ENCODE peak calls at places on chromosome 22, in eight cellular contexts. O, X, S, N, W, G, D and L are unnamed samples.

GRCh38 chr22:25137577-25138525 is 61.8 kb upstream of the CRYBB3 start:
- DNase-seq in O (no peak), X (no peak), S (no peak), N (no peak), W (no peak), G (no peak), D (peak), L (no peak)

GRCh38 chr22:32850591-32851517 is 49.3 kb downstream of the TIMP3 start:
- DNase-seq in O (no peak), X (no peak), S (no peak), N (peak), W (peak), G (no peak), D (no peak), L (no peak)

GRCh38 chr22:24994070-24994763 is 41.7 kb downstream of the KIAA1671 start:
- DNase-seq in O (peak), X (no peak), S (no peak), N (no peak), W (peak), G (no peak), D (no peak), L (no peak)

GRCh38 chr22:31350410-31350863 is 4.3 kb upstream of the PATZ1 start:
- DNase-seq in O (peak), X (no peak), S (no peak), N (no peak), W (no peak), G (no peak), D (no peak), L (no peak)

GRCh38 chr22:35742342-35743100 is 24.8 kb downstream of the APOL5 start:
- DNase-seq in O (no peak), X (no peak), S (no peak), N (no peak), W (peak), G (no peak), D (no peak), L (no peak)

GRCh38 chr22:40862537-40862936 is 624 bp upstream of the DNAJB7 start:
- DNase-seq in O (no peak), X (no peak), S (no peak), N (no peak), W (no peak), G (no peak), D (no peak), L (no peak)

GRCh38 chr22:46484861-46485595 is 52.4 kb downstream of the CELSR1 start:
- DNase-seq in O (no peak), X (no peak), S (no peak), N (no peak), W (no peak), G (no peak), D (no peak), L (no peak)

GRCh38 chr22:21651521-21652009 is 9.5 kb downstream of the SDF2L1 start:
- DNase-seq in O (no peak), X (no peak), S (no peak), N (no peak), W (no peak), G (no peak), D (peak), L (no peak)

GRCh38 chr22:21447694-21448402 is 19.3 kb upstream of the TMEM191C start:
- DNase-seq in O (no peak), X (no peak), S (no peak), N (no peak), W (no peak), G (no peak), D (no peak), L (peak)

GRCh38 chr22:49355206-49355920 is 472.3 kb downstream of the BRD1 start:
- DNase-seq in O (no peak), X (no peak), S (no peak), N (no peak), W (no peak), G (no peak), D (no peak), L (no peak)

GRCh38 chr22:37690901-37691504 is 4.9 kb downstream of the NOL12 start:
- DNase-seq in O (no peak), X (no peak), S (no peak), N (no peak), W (no peak), G (no peak), D (no peak), L (no peak)

GRCh38 chr22:36435516-36436415 is 45.7 kb downstream of the TXN2 start:
- DNase-seq in O (no peak), X (no peak), S (peak), N (no peak), W (no peak), G (peak), D (peak), L (peak)

GRCh38 chr22:38271927-38272372 is 860 bp downstream of the TMEM184B start:
- DNase-seq in O (peak), X (no peak), S (no peak), N (no peak), W (no peak), G (no peak), D (no peak), L (peak)

GRCh38 chr22:37749223-37749622 is 52.4 kb downstream of the TRIOBP start:
- DNase-seq in O (no peak), X (no peak), S (no peak), N (no peak), W (no peak), G (no peak), D (no peak), L (no peak)

GRCh38 chr22:43228330-43228729 is 41.4 kb upstream of the TTLL12 start:
- DNase-seq in O (no peak), X (no peak), S (no peak), N (no peak), W (no peak), G (no peak), D (no peak), L (peak)

GRCh38 chr22:44549021-44549420 is 51.0 kb upstream of the RTL6 start:
- DNase-seq in O (no peak), X (no peak), S (no peak), N (no peak), W (no peak), G (no peak), D (no peak), L (no peak)

GRCh38 chr22:37203354-37204044 is 8.8 kb downstream of the SSTR3 start:
- DNase-seq in O (no peak), X (no peak), S (no peak), N (no peak), W (no peak), G (no peak), D (no peak), L (no peak)

GRCh38 chr22:44880588-44881245 is 128.3 kb downstream of the ARHGAP8 start:
- DNase-seq in O (no peak), X (no peak), S (no peak), N (no peak), W (no peak), G (no peak), D (no peak), L (no peak)

GRCh38 chr22:26429458-26430238 is 588 bp downstream of the ASPHD2 start:
- DNase-seq in O (no peak), X (no peak), S (peak), N (no peak), W (no peak), G (no peak), D (peak), L (no peak)

GRCh38 chr22:37240240-37240940 is 3.7 kb downstream of the RAC2 start:
- DNase-seq in O (no peak), X (no peak), S (no peak), N (no peak), W (no peak), G (no peak), D (peak), L (no peak)

GRCh38 chr22:26709617-26710390 is 52.4 kb downstream of the MIAT start:
- DNase-seq in O (no peak), X (no peak), S (no peak), N (no peak), W (peak), G (no peak), D (no peak), L (no peak)

GRCh38 chr22:46054091-46054877 is 77.3 kb upstream of the WNT7B start:
- DNase-seq in O (peak), X (no peak), S (peak), N (no peak), W (peak), G (no peak), D (peak), L (no peak)